ENCODE peak calls at places on chromosome 17, in six cellular contexts. D, F, Z, O, K and B are unnamed samples.

GRCh38 chr17:82457071-82457789 is 1.3 kb upstream of the NARF start:
- DNase-seq in D (no peak), F (peak), Z (no peak), O (no peak), K (no peak), B (no peak)

GRCh38 chr17:80961516-80961915 is 30.1 kb upstream of the CHMP6 start:
- DNase-seq in D (no peak), F (no peak), Z (no peak), O (peak), K (no peak), B (no peak)

GRCh38 chr17:66076546-66077190 is 115.3 kb downstream of the CEP112 start:
- DNase-seq in D (no peak), F (peak), Z (no peak), O (no peak), K (no peak), B (peak)

GRCh38 chr17:64126918-64127317 is 3.0 kb downstream of the ERN1 start:
- DNase-seq in D (no peak), F (no peak), Z (no peak), O (no peak), K (no peak), B (no peak)

GRCh38 chr17:81241203-81241602 is 2.1 kb downstream of the NDUFAF8 start:
- DNase-seq in D (no peak), F (no peak), Z (no peak), O (no peak), K (no peak), B (no peak)

GRCh38 chr17:61454095-61454931 is 2.1 kb downstream of the TBX4 start:
- DNase-seq in D (no peak), F (no peak), Z (no peak), O (no peak), K (no peak), B (no peak)

GRCh38 chr17:81810892-81811704 is 7.1 kb downstream of the GCGR start:
- DNase-seq in D (no peak), F (no peak), Z (no peak), O (no peak), K (no peak), B (no peak)

GRCh38 chr17:51097708-51098446 is 22.8 kb downstream of the SPAG9 start:
- DNase-seq in D (no peak), F (no peak), Z (no peak), O (no peak), K (no peak), B (peak)

GRCh38 chr17:34241062-34241461 is 14.0 kb upstream of the CCL2 start:
- DNase-seq in D (no peak), F (peak), Z (no peak), O (no peak), K (no peak), B (no peak)

GRCh38 chr17:69874220-69874670 is 200.8 kb upstream of the KCNJ16 start:
- DNase-seq in D (peak), F (no peak), Z (no peak), O (no peak), K (no peak), B (no peak)

GRCh38 chr17:13550291-13550690 is 51.4 kb downstream of the HS3ST3A1 start:
- DNase-seq in D (no peak), F (no peak), Z (no peak), O (no peak), K (no peak), B (no peak)

GRCh38 chr17:19242323-19242722 is 5.2 kb downstream of the EPN2 start:
- DNase-seq in D (no peak), F (no peak), Z (no peak), O (no peak), K (no peak), B (no peak)

GRCh38 chr17:74851612-74852236 is 8.0 kb downstream of the GRIN2C start:
- DNase-seq in D (no peak), F (no peak), Z (no peak), O (peak), K (no peak), B (no peak)

GRCh38 chr17:58970966-58971575 is 135.6 kb downstream of the TRIM37 start:
- DNase-seq in D (no peak), F (no peak), Z (no peak), O (no peak), K (no peak), B (no peak)

GRCh38 chr17:76072149-76072858 is at the start of gene SRP68:
- DNase-seq in D (peak), F (peak), Z (peak), O (peak), K (peak), B (peak)

GRCh38 chr17:21242026-21242700 is 11.0 kb downstream of the NATD1 start:
- DNase-seq in D (no peak), F (no peak), Z (no peak), O (no peak), K (no peak), B (no peak)

GRCh38 chr17:67221062-67221998 is 23.7 kb downstream of the HELZ start:
- DNase-seq in D (no peak), F (peak), Z (no peak), O (no peak), K (peak), B (no peak)

GRCh38 chr17:69050999-69051775 is 9.5 kb downstream of the ABCA9 start:
- DNase-seq in D (peak), F (no peak), Z (no peak), O (no peak), K (no peak), B (no peak)

GRCh38 chr17:65800655-65801054 is 239.2 kb upstream of the AXIN2 start:
- DNase-seq in D (no peak), F (no peak), Z (no peak), O (no peak), K (no peak), B (no peak)